ENCODE peak calls at places on chromosomes 7 and 10, in six cellular contexts. One of them, this sample, is unnamed.

GRCh38 chr7:137871173-137871915 is 24.6 kb upstream of the DGKI start:
- DNase-seq in memory B cell: no peak
- DNase-seq in GM23338: no peak
- DNase-seq in GM12878: no peak
- DNase-seq in T-cell: no peak
- DNase-seq in NCI-H2081: no peak
- DNase-seq in this sample: no peak

GRCh38 chr7:149598721-149599308 is 101.2 kb upstream of the ZNF746 start:
- DNase-seq in memory B cell: no peak
- DNase-seq in GM23338: peak; percentile 70
- DNase-seq in GM12878: no peak
- DNase-seq in T-cell: no peak
- DNase-seq in NCI-H2081: no peak
- DNase-seq in this sample: no peak

GRCh38 chr7:102412548-102412947 is 16.4 kb downstream of the PRKRIP1 start:
- DNase-seq in memory B cell: no peak
- DNase-seq in GM23338: peak; percentile 80
- DNase-seq in GM12878: no peak
- DNase-seq in T-cell: peak; percentile 45
- DNase-seq in NCI-H2081: no peak
- DNase-seq in this sample: peak; percentile 59

GRCh38 chr7:111903797-111904196 is 302.4 kb downstream of the DOCK4 start:
- DNase-seq in memory B cell: no peak
- DNase-seq in GM23338: no peak
- DNase-seq in GM12878: no peak
- DNase-seq in T-cell: no peak
- DNase-seq in NCI-H2081: no peak
- DNase-seq in this sample: no peak

GRCh38 chr10:87635498-87636312 is 24.0 kb upstream of the PAPSS2 start:
- DNase-seq in memory B cell: no peak
- DNase-seq in GM23338: no peak
- DNase-seq in GM12878: peak; percentile 62
- DNase-seq in T-cell: no peak
- DNase-seq in NCI-H2081: no peak
- DNase-seq in this sample: no peak

GRCh38 chr10:47164126-47164799 is 135.7 kb upstream of the GDF10 start:
- DNase-seq in memory B cell: no peak
- DNase-seq in GM23338: no peak
- DNase-seq in GM12878: no peak
- DNase-seq in T-cell: no peak
- DNase-seq in NCI-H2081: no peak
- DNase-seq in this sample: no peak

GRCh38 chr7:5666361-5666760 is 115.1 kb downstream of the RNF216 start:
- DNase-seq in memory B cell: no peak
- DNase-seq in GM23338: no peak
- DNase-seq in GM12878: no peak
- DNase-seq in T-cell: no peak
- DNase-seq in NCI-H2081: no peak
- DNase-seq in this sample: no peak

GRCh38 chr10:74825033-74825370 is 1.4 kb upstream of the KAT6B start:
- DNase-seq in memory B cell: peak; percentile 37
- DNase-seq in GM23338: peak; percentile 57
- DNase-seq in GM12878: no peak
- DNase-seq in T-cell: no peak
- DNase-seq in NCI-H2081: no peak
- DNase-seq in this sample: no peak

GRCh38 chr7:84666668-84667067 is 472.1 kb upstream of the SEMA3A start:
- DNase-seq in memory B cell: no peak
- DNase-seq in GM23338: no peak
- DNase-seq in GM12878: no peak
- DNase-seq in T-cell: no peak
- DNase-seq in NCI-H2081: no peak
- DNase-seq in this sample: no peak

GRCh38 chr10:69825604-69826003 is 23.9 kb downstream of the COL13A1 start:
- DNase-seq in memory B cell: no peak
- DNase-seq in GM23338: no peak
- DNase-seq in GM12878: no peak
- DNase-seq in T-cell: no peak
- DNase-seq in NCI-H2081: no peak
- DNase-seq in this sample: no peak

GRCh38 chr10:73095479-73096021 is 1.1 kb downstream of the P4HA1 start:
- DNase-seq in memory B cell: peak; percentile 30
- DNase-seq in GM23338: peak; percentile 77
- DNase-seq in GM12878: no peak
- DNase-seq in T-cell: peak; percentile 7
- DNase-seq in NCI-H2081: no peak
- DNase-seq in this sample: no peak

GRCh38 chr10:130461631-130462030 is 325.4 kb downstream of the GLRX3 start:
- DNase-seq in memory B cell: no peak
- DNase-seq in GM23338: no peak
- DNase-seq in GM12878: no peak
- DNase-seq in T-cell: no peak
- DNase-seq in NCI-H2081: no peak
- DNase-seq in this sample: no peak